ENCODE peak calls at places on chromosomes 2 and 18, in six cellular contexts. J is lower lobe of right lung, Q is hepatocyte, R is tibial nerve, Y is heart right ventricle, K is left lung. E is an unnamed sample.

GRCh38 chr2:85838181-85838580 is 50.6 kb downstream of the ST3GAL5 start:
- DNase-seq in J (no peak), Q (no peak), R (no peak), Y (no peak), K (no peak), E (no peak)

GRCh38 chr18:12028040-12028628 is 46.8 kb downstream of the IMPA2 start:
- DNase-seq in J (no peak), Q (no peak), R (no peak), Y (peak; percentile 45), K (no peak), E (no peak)

GRCh38 chr2:105778344-105778607 is 33.6 kb downstream of the NCK2 start:
- DNase-seq in J (no peak), Q (no peak), R (no peak), Y (no peak), K (no peak), E (no peak)

GRCh38 chr18:49819768-49820662 is 6.7 kb upstream of the ACAA2 start:
- DNase-seq in J (no peak), Q (no peak), R (no peak), Y (no peak), K (no peak), E (peak; percentile 66)

GRCh38 chr18:78309307-78309706 is 670.3 kb upstream of the SALL3 start:
- DNase-seq in J (no peak), Q (no peak), R (no peak), Y (no peak), K (peak; percentile 82), E (no peak)

GRCh38 chr2:28621172-28622100 is 125.6 kb downstream of the PLB1 start:
- DNase-seq in J (peak; percentile 69), Q (peak; percentile 93), R (peak; percentile 62), Y (no peak), K (no peak), E (peak; percentile 83)

GRCh38 chr2:59997371-59997770 is 556.1 kb downstream of the BCL11A start:
- DNase-seq in J (no peak), Q (no peak), R (no peak), Y (no peak), K (no peak), E (peak; percentile 90)

GRCh38 chr2:108412995-108413726 is 35.4 kb downstream of the SULT1C4 start:
- DNase-seq in J (no peak), Q (peak; percentile 39), R (no peak), Y (no peak), K (no peak), E (no peak)

GRCh38 chr2:241891315-241891987 is 21.9 kb downstream of the RTP5 start:
- DNase-seq in J (peak; percentile 29), Q (no peak), R (no peak), Y (no peak), K (peak; percentile 66), E (no peak)

GRCh38 chr2:198004173-198004572 is 199.8 kb downstream of the PLCL1 start:
- DNase-seq in J (no peak), Q (no peak), R (no peak), Y (no peak), K (no peak), E (no peak)

GRCh38 chr2:68043719-68044498 is 18.9 kb downstream of the C1D start:
- DNase-seq in J (no peak), Q (no peak), R (no peak), Y (no peak), K (no peak), E (no peak)

GRCh38 chr2:212667751-212668316 is 129.2 kb upstream of the ERBB4 start:
- DNase-seq in J (no peak), Q (no peak), R (no peak), Y (no peak), K (no peak), E (no peak)

GRCh38 chr2:136479696-136480095 is 285.6 kb upstream of the THSD7B start:
- DNase-seq in J (no peak), Q (no peak), R (no peak), Y (no peak), K (no peak), E (no peak)

GRCh38 chr18:4024702-4025101 is 430.4 kb downstream of the DLGAP1 start:
- DNase-seq in J (no peak), Q (no peak), R (no peak), Y (no peak), K (no peak), E (peak; percentile 20)

GRCh38 chr2:7405861-7406715 is 488.9 kb downstream of the RNF144A start:
- DNase-seq in J (no peak), Q (no peak), R (no peak), Y (no peak), K (no peak), E (no peak)

GRCh38 chr2:83860320-83860719 is 598.8 kb downstream of the SUCLG1 start:
- DNase-seq in J (no peak), Q (no peak), R (no peak), Y (no peak), K (no peak), E (no peak)

GRCh38 chr2:19102696-19103403 is 255.6 kb downstream of the OSR1 start:
- DNase-seq in J (no peak), Q (no peak), R (no peak), Y (no peak), K (no peak), E (no peak)

GRCh38 chr18:34809697-34810096 is 99.6 kb downstream of the DTNA start:
- DNase-seq in J (no peak), Q (peak; percentile 30), R (peak; percentile 41), Y (peak; percentile 41), K (no peak), E (peak; percentile 8)

GRCh38 chr2:226575928-226576327 is 223.7 kb downstream of the IRS1 start:
- DNase-seq in J (no peak), Q (no peak), R (no peak), Y (no peak), K (no peak), E (no peak)

GRCh38 chr2:219402665-219403515 is 15.2 kb upstream of the DNPEP start:
- DNase-seq in J (peak; percentile 66), Q (peak; percentile 92), R (peak; percentile 38), Y (no peak), K (no peak), E (peak; percentile 71)

GRCh38 chr2:241862093-241862492 is 3.4 kb upstream of the PDCD1 start:
- DNase-seq in J (peak; percentile 43), Q (no peak), R (no peak), Y (no peak), K (peak; percentile 18), E (no peak)

GRCh38 chr2:128464456-128464855 is 145.8 kb upstream of the HS6ST1 start:
- DNase-seq in J (no peak), Q (no peak), R (no peak), Y (no peak), K (no peak), E (no peak)

GRCh38 chr18:36284671-36285295 is 12.7 kb upstream of the FHOD3 start:
- DNase-seq in J (no peak), Q (peak; percentile 64), R (no peak), Y (no peak), K (no peak), E (peak; percentile 71)

DNA sequence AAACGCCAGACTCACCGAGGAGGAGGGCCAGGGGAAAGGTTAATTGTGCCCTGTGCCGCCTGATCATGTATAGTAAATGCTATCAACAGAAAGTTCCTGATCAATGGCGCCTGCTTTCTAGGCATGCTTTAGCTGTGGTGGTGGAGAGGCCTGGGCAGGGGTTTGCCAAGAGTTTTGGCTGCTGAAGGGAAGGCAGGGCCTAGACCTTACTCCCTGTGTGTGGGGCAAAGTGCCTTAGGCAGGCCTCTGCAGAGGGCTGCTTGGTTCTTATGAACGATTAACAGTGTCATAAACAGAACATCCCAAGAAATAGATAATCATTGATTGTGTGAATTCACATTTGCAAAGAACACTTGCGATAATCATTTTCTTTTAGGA is 6.3 kb downstream of the TSHZ1 start:
- DNase-seq in J (no peak), Q (no peak), R (no peak), Y (no peak), K (no peak), E (peak; percentile 49)
- H3K4me1 ChIP-seq in J (peaks cover 63% of the 10 kb centered on the region), Q (peaks cover 70% of the 10 kb centered on the region), R (peaks cover 64% of the 10 kb centered on the region), Y (peaks cover 59% of the 10 kb centered on the region), K (peaks cover 55% of the 10 kb centered on the region), E (peaks cover 20% of the 10 kb centered on the region)

GRCh38 chr2:191869178-191869577 is 22.3 kb upstream of the CAVIN2 start:
- DNase-seq in J (no peak), Q (peak; percentile 60), R (no peak), Y (no peak), K (no peak), E (peak; percentile 6)

GRCh38 chr2:191866675-191867506 is 20.0 kb upstream of the CAVIN2 start:
- DNase-seq in J (no peak), Q (peak; percentile 79), R (no peak), Y (no peak), K (no peak), E (peak; percentile 81)

GRCh38 chr2:191869781-191870180 is 22.9 kb upstream of the CAVIN2 start:
- DNase-seq in J (no peak), Q (no peak), R (no peak), Y (no peak), K (no peak), E (no peak)

GRCh38 chr2:191866195-191866594 is 19.3 kb upstream of the CAVIN2 start:
- DNase-seq in J (no peak), Q (no peak), R (no peak), Y (no peak), K (no peak), E (no peak)

GRCh38 chr2:191867507-191867847 is 20.6 kb upstream of the CAVIN2 start:
- DNase-seq in J (no peak), Q (no peak), R (no peak), Y (no peak), K (no peak), E (no peak)
- H3K4me1 ChIP-seq in J (peaks cover 49% of the 10 kb centered on the region), Q (peaks cover 27% of the 10 kb centered on the region), R (peaks cover 4% of the 10 kb centered on the region), Y (peaks cover 43% of the 10 kb centered on the region), K (peaks cover 24% of the 10 kb centered on the region), E (peaks cover 5% of the 10 kb centered on the region)

DNA sequence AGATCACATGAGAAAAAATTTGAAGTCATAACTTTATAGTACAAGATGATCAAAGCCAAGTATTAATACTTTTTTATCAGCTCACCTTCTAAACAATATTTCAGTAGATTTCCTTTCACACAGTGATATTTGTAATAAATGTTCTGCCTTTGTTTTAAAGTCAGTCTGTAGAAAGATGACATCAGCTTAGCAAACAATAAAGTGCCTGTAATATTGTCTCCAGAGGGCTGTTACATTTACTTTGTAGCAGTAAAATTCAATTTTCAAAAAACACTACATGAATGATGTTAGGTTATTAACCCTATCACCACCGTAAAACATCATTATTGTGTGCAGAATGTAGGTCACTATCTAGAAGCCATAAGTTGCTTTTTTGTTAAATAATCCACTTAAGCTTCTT is 49.6 kb downstream of the ZEB2 start:
- DNase-seq in J (no peak), Q (no peak), R (no peak), Y (no peak), K (no peak), E (no peak)
- H3K4me1 ChIP-seq in J (peaks cover 29% of the 10 kb centered on the region), Q (peaks cover 6% of the 10 kb centered on the region), R (peaks cover 16% of the 10 kb centered on the region), Y (peaks cover 41% of the 10 kb centered on the region), K (peaks cover 43% of the 10 kb centered on the region), E (no peaks in the 10 kb centered on the region)

GRCh38 chr2:88128654-88129312 is 921 bp upstream of the FABP1 start:
- DNase-seq in J (no peak), Q (no peak), R (no peak), Y (no peak), K (no peak), E (peak; percentile 52)

GRCh38 chr2:88127888-88128653 is at the start of gene FABP1:
- DNase-seq in J (no peak), Q (peak; percentile 50), R (no peak), Y (no peak), K (no peak), E (peak; percentile 94)

GRCh38 chr2:88131201-88131998 is 3.5 kb upstream of the FABP1 start:
- DNase-seq in J (no peak), Q (peak; percentile 26), R (no peak), Y (no peak), K (no peak), E (peak; percentile 86)

GRCh38 chr2:88127638-88127887 is 299 bp downstream of the FABP1 start:
- DNase-seq in J (no peak), Q (no peak), R (no peak), Y (no peak), K (no peak), E (peak; percentile 74)

GRCh38 chr2:88129313-88129959 is 1.6 kb upstream of the FABP1 start:
- DNase-seq in J (no peak), Q (no peak), R (no peak), Y (no peak), K (no peak), E (peak; percentile 31)
- H3K4me1 ChIP-seq in J (no peaks in the 10 kb centered on the region), Q (peaks cover 35% of the 10 kb centered on the region), R (no peaks in the 10 kb centered on the region), Y (no peaks in the 10 kb centered on the region), K (no peaks in the 10 kb centered on the region), E (peaks cover 14% of the 10 kb centered on the region)

E was measured in small intestine.